ENCODE peak calls at places on chromosomes 16 and 17, in five cellular contexts. S is HTR-8/SVneo, M is cerebellar cortex, V is endothelial cell, E is tibial nerve. P is an unnamed sample.

GRCh38 chr17:5201011-5201410 is 9.3 kb upstream of the ZNF594 start:
- DNase-seq in S (no peak), M (no peak), V (no peak), E (no peak), P (no peak)

GRCh38 chr17:80650751-80651173 is 106.1 kb downstream of the RPTOR start:
- DNase-seq in S (no peak), M (no peak), V (no peak), E (no peak), P (no peak)

GRCh38 chr16:51002889-51003490 is 148.1 kb downstream of the SALL1 start:
- DNase-seq in S (no peak), M (no peak), V (no peak), E (no peak), P (no peak)

GRCh38 chr17:79401704-79402075 is 209.2 kb downstream of the RBFOX3 start:
- DNase-seq in S (no peak), M (no peak), V (no peak), E (no peak), P (no peak)

GRCh38 chr17:76834889-76835288 is 33.3 kb upstream of the MGAT5B start:
- DNase-seq in S (no peak), M (no peak), V (no peak), E (no peak), P (no peak)

GRCh38 chr16:84806256-84806889 is 13.4 kb upstream of the CRISPLD2 start:
- DNase-seq in S (peak; percentile 95), M (no peak), V (no peak), E (no peak), P (no peak)

GRCh38 chr17:67696347-67696746 is 21.4 kb upstream of the NOL11 start:
- DNase-seq in S (no peak), M (no peak), V (no peak), E (no peak), P (no peak)

GRCh38 chr17:61475726-61476125 is 23.5 kb downstream of the TBX4 start:
- DNase-seq in S (peak; percentile 51), M (no peak), V (no peak), E (no peak), P (no peak)

GRCh38 chr17:55735784-55736405 is 13.2 kb upstream of the TMEM100 start:
- DNase-seq in S (peak; percentile 23), M (peak; percentile 21), V (peak; percentile 37), E (peak; percentile 77), P (no peak)

GRCh38 chr17:51601622-51602261 is 341.4 kb downstream of the UTP18 start:
- DNase-seq in S (no peak), M (no peak), V (no peak), E (no peak), P (no peak)

GRCh38 chr16:720507-720989 is 398 bp upstream of the ANTKMT start:
- DNase-seq in S (peak; percentile 66), M (peak; percentile 86), V (no peak), E (no peak), P (no peak)

GRCh38 chr17:79001190-79002020 is 8.2 kb downstream of the CANT1 start:
- DNase-seq in S (no peak), M (no peak), V (no peak), E (no peak), P (no peak)

GRCh38 chr16:75114179-75114945 is 2.2 kb downstream of the LDHD start:
- DNase-seq in S (no peak), M (no peak), V (no peak), E (no peak), P (no peak)

GRCh38 chr17:76683921-76684745 is 26.6 kb downstream of the MXRA7 start:
- DNase-seq in S (no peak), M (no peak), V (no peak), E (no peak), P (no peak)

GRCh38 chr17:74359916-74360315 is 1.8 kb downstream of the BTBD17 start:
- DNase-seq in S (no peak), M (no peak), V (no peak), E (no peak), P (no peak)

GRCh38 chr17:30271102-30271501 is 20.6 kb downstream of the BLMH start:
- DNase-seq in S (no peak), M (no peak), V (no peak), E (no peak), P (no peak)

GRCh38 chr17:77365584-77366186 is 224.9 kb downstream of the SEC14L1 start:
- DNase-seq in S (peak; percentile 79), M (peak; percentile 31), V (no peak), E (no peak), P (no peak)

GRCh38 chr16:79381552-79382042 is 218.9 kb downstream of the MAF start:
- DNase-seq in S (no peak), M (no peak), V (no peak), E (peak; percentile 25), P (no peak)

GRCh38 chr17:20992987-20993862 is 49.6 kb downstream of the USP22 start:
- DNase-seq in S (peak; percentile 91), M (peak; percentile 75), V (peak; percentile 81), E (peak; percentile 64), P (no peak)

GRCh38 chr17:2042355-2042929 is 620 bp downstream of the OVCA2 start:
- DNase-seq in S (no peak), M (peak; percentile 56), V (peak; percentile 40), E (no peak), P (no peak)

GRCh38 chr17:73644145-73645049 is at the start of gene SDK2:
- DNase-seq in S (no peak), M (no peak), V (peak; percentile 32), E (no peak), P (peak; percentile 7)

GRCh38 chr17:36697907-36698526 is 96.6 kb downstream of the MRM1 start:
- DNase-seq in S (peak; percentile 41), M (no peak), V (peak; percentile 51), E (no peak), P (no peak)

GRCh38 chr17:6135996-6136395 is 65.8 kb downstream of the WSCD1 start:
- DNase-seq in S (no peak), M (peak; percentile 85), V (no peak), E (no peak), P (no peak)

GRCh38 chr16:14285542-14286380 is 214.6 kb downstream of the MRTFB start:
- DNase-seq in S (peak; percentile 90), M (peak; percentile 92), V (peak; percentile 97), E (peak; percentile 94), P (peak; percentile 90)

GRCh38 chr17:4849011-4849536 is 15.9 kb downstream of the MINK1 start:
- DNase-seq in S (no peak), M (no peak), V (no peak), E (no peak), P (no peak)

GRCh38 chr16:58684354-58685083 is at the start of gene SLC38A7:
- DNase-seq in S (peak; percentile 98), M (peak; percentile 93), V (peak; percentile 82), E (peak; percentile 83), P (no peak)

GRCh38 chr17:2054262-2054739 is 602 bp upstream of the HIC1 start:
- DNase-seq in S (no peak), M (peak; percentile 86), V (no peak), E (no peak), P (no peak)

GRCh38 chr17:14464741-14465140 is 163.9 kb downstream of the HS3ST3B1 start:
- DNase-seq in S (no peak), M (no peak), V (no peak), E (no peak), P (no peak)

GRCh38 chr17:15501788-15502187 is 34.4 kb upstream of the CDRT4 start:
- DNase-seq in S (no peak), M (no peak), V (no peak), E (no peak), P (no peak)

GRCh38 chr17:79925242-79925957 is 86.2 kb upstream of the CBX4 start:
- DNase-seq in S (no peak), M (peak; percentile 11), V (no peak), E (no peak), P (no peak)

GRCh38 chr16:64627781-64628180 is 494.1 kb downstream of the CDH11 start:
- DNase-seq in S (no peak), M (peak; percentile 87), V (no peak), E (no peak), P (no peak)

GRCh38 chr17:50956409-50956749 is 90.2 kb upstream of the TOB1 start:
- DNase-seq in S (no peak), M (no peak), V (no peak), E (no peak), P (no peak)

GRCh38 chr16:27417047-27417671 is 15.2 kb downstream of the IL21R start:
- DNase-seq in S (no peak), M (no peak), V (no peak), E (no peak), P (no peak)

GRCh38 chr16:9867176-9867575 is 315.1 kb downstream of the GRIN2A start:
- DNase-seq in S (no peak), M (no peak), V (no peak), E (no peak), P (no peak)

GRCh38 chr16:70746040-70746707 is 54.8 kb downstream of the VAC14 start:
- DNase-seq in S (peak; percentile 25), M (peak; percentile 62), V (no peak), E (peak; percentile 65), P (no peak)

GRCh38 chr17:78891406-78892061 is 11.5 kb downstream of the CEP295NL start:
- DNase-seq in S (no peak), M (no peak), V (no peak), E (no peak), P (no peak)

GRCh38 chr16:11410382-11411058 is 65.3 kb downstream of the RMI2 start:
- DNase-seq in S (no peak), M (no peak), V (no peak), E (peak; percentile 26), P (no peak)

GRCh38 chr16:2692948-2693651 is 10.8 kb downstream of the KCTD5 start:
- DNase-seq in S (no peak), M (peak; percentile 44), V (no peak), E (no peak), P (no peak)

GRCh38 chr16:68490829-68491575 is 42.7 kb upstream of the SMPD3 start:
- DNase-seq in S (peak; percentile 89), M (peak; percentile 51), V (no peak), E (no peak), P (peak; percentile 98)